ENCODE peak calls at places on chromosomes 11 and 22, in five cellular contexts. One of them, this sample, is unnamed.

GRCh38 chr11:119513806-119514170 is 90.8 kb upstream of the THY1 start:
- DNase-seq in GM12878: no peak
- DNase-seq in K562: no peak
- DNase-seq in A549: no peak
- DNase-seq in HepG2: no peak
- DNase-seq in this sample: no peak

GRCh38 chr11:134052395-134052987 is 16.4 kb upstream of the JAM3 start:
- DNase-seq in GM12878: no peak
- DNase-seq in A549: no peak
- DNase-seq in HepG2: no peak
- DNase-seq in K562: no peak
- DNase-seq in this sample: no peak

GRCh38 chr11:66363805-66364535 is 7.6 kb downstream of the SLC29A2 start:
- DNase-seq in HepG2: no peak
- DNase-seq in GM12878: no peak
- DNase-seq in A549: peak
- DNase-seq in K562: peak
- DNase-seq in this sample: peak

GRCh38 chr11:114928260-114928870 is 250.0 kb downstream of the NXPE2 start:
- DNase-seq in HepG2: no peak
- DNase-seq in K562: no peak
- DNase-seq in A549: no peak
- DNase-seq in GM12878: no peak
- DNase-seq in this sample: no peak

GRCh38 chr11:26947379-26947844 is 46.5 kb upstream of the FIBIN start:
- DNase-seq in A549: peak
- DNase-seq in GM12878: no peak
- DNase-seq in K562: no peak
- DNase-seq in HepG2: no peak
- DNase-seq in this sample: no peak

GRCh38 chr22:37784829-37785495 is 22.8 kb upstream of the GCAT start:
- DNase-seq in HepG2: peak
- DNase-seq in K562: no peak
- DNase-seq in GM12878: no peak
- DNase-seq in A549: no peak
- DNase-seq in this sample: no peak

GRCh38 chr11:69374110-69374981 is 80.4 kb downstream of the MYEOV start:
- DNase-seq in A549: no peak
- DNase-seq in K562: no peak
- DNase-seq in HepG2: no peak
- DNase-seq in GM12878: no peak
- DNase-seq in this sample: no peak

GRCh38 chr11:8206251-8207079 is 37.6 kb upstream of the RIC3 start:
- DNase-seq in HepG2: no peak
- DNase-seq in K562: peak
- DNase-seq in GM12878: no peak
- DNase-seq in A549: no peak
- DNase-seq in this sample: no peak

GRCh38 chr11:73236879-73237278 is 18.8 kb downstream of the P2RY2 start:
- DNase-seq in A549: peak
- DNase-seq in GM12878: no peak
- DNase-seq in HepG2: peak
- DNase-seq in K562: peak
- DNase-seq in this sample: peak

GRCh38 chr11:65524010-65524746 is 705 bp upstream of the SCYL1 start:
- DNase-seq in K562: peak
- DNase-seq in A549: no peak
- DNase-seq in HepG2: no peak
- DNase-seq in GM12878: no peak
- DNase-seq in this sample: no peak

GRCh38 chr11:7098235-7098832 is 9.5 kb downstream of the RBMXL2 start:
- DNase-seq in K562: peak
- DNase-seq in GM12878: peak
- DNase-seq in HepG2: peak
- DNase-seq in A549: peak
- DNase-seq in this sample: no peak

GRCh38 chr22:50656122-50657070 is 16.2 kb upstream of the SHANK3 start:
- DNase-seq in A549: peak
- DNase-seq in GM12878: no peak
- DNase-seq in HepG2: peak
- DNase-seq in K562: no peak
- DNase-seq in this sample: no peak

GRCh38 chr11:118980191-118980881 is 8.8 kb downstream of the FOXR1 start:
- DNase-seq in K562: peak
- DNase-seq in GM12878: no peak
- DNase-seq in A549: no peak
- DNase-seq in HepG2: no peak
- DNase-seq in this sample: peak

GRCh38 chr11:86511086-86511551 is 136.4 kb downstream of the CCDC81 start:
- DNase-seq in K562: no peak
- DNase-seq in HepG2: no peak
- DNase-seq in GM12878: peak
- DNase-seq in A549: peak
- DNase-seq in this sample: no peak

GRCh38 chr11:34174411-34175041 is 69.1 kb downstream of the NAT10 start:
- DNase-seq in K562: peak
- DNase-seq in HepG2: peak
- DNase-seq in A549: peak
- DNase-seq in GM12878: no peak
- DNase-seq in this sample: peak

GRCh38 chr11:83282084-83282716 is 4.0 kb downstream of the CCDC90B start:
- DNase-seq in K562: no peak
- DNase-seq in GM12878: no peak
- DNase-seq in A549: no peak
- DNase-seq in HepG2: no peak
- DNase-seq in this sample: no peak

GRCh38 chr22:26894766-26895485 is 237.5 kb downstream of the MIAT start:
- DNase-seq in K562: no peak
- DNase-seq in HepG2: peak
- DNase-seq in GM12878: no peak
- DNase-seq in A549: peak
- DNase-seq in this sample: no peak

GRCh38 chr11:73783483-73784020 is 4.1 kb upstream of the MRPL48 start:
- DNase-seq in A549: no peak
- DNase-seq in HepG2: peak
- DNase-seq in GM12878: no peak
- DNase-seq in K562: no peak
- DNase-seq in this sample: no peak

GRCh38 chr11:105142167-105142566 is 2.6 kb upstream of the CARD18 start:
- DNase-seq in K562: no peak
- DNase-seq in GM12878: no peak
- DNase-seq in HepG2: no peak
- DNase-seq in A549: no peak
- DNase-seq in this sample: no peak

GRCh38 chr11:117483372-117483771 is 155.7 kb downstream of the CEP164 start:
- DNase-seq in HepG2: no peak
- DNase-seq in GM12878: no peak
- DNase-seq in A549: no peak
- DNase-seq in K562: no peak
- DNase-seq in this sample: no peak

GRCh38 chr11:117481885-117482284 is 154.2 kb downstream of the CEP164 start:
- DNase-seq in A549: no peak
- DNase-seq in K562: no peak
- DNase-seq in HepG2: no peak
- DNase-seq in GM12878: no peak
- DNase-seq in this sample: no peak

GRCh38 chr11:117482881-117483280 is 155.2 kb downstream of the CEP164 start:
- DNase-seq in A549: no peak
- DNase-seq in K562: no peak
- DNase-seq in HepG2: no peak
- DNase-seq in GM12878: no peak
- DNase-seq in this sample: no peak

GRCh38 chr11:117486059-117486458 is 158.4 kb downstream of the CEP164 start:
- DNase-seq in A549: no peak
- DNase-seq in K562: no peak
- DNase-seq in GM12878: no peak
- DNase-seq in HepG2: no peak
- DNase-seq in this sample: no peak

DNA sequence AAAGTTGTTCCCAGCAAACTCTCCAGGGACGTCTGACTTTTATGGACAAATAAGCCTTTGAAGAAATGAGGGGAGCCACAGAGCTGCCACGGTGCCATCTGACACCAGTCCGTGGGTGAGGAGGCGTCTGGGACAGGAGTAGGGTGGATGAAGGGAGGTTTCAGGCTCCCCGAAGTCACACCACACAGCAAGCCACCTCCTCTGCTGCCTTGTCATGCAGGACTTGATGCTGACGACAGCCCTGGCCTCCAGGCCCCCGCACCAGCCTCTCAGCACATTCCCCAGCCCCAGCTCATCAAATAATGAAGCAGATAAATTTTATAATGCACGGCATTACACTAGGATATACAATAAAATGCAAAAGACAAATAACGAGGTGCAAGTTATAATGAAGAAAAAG is 156.5 kb downstream of the CEP164 start:
- DNase-seq in K562: no peak
- DNase-seq in HepG2: no peak
- DNase-seq in A549: no peak
- DNase-seq in GM12878: no peak
- DNase-seq in this sample: no peak
- TF ChIP-seq USF2 in K562: no peak
- TF ChIP-seq USF2 in HepG2: no peak
- TF ChIP-seq USF2 in A549: no peak
- TF ChIP-seq USF2 in GM12878: no peak
- TF ChIP-seq USF2 in this sample: no peak

DNA sequence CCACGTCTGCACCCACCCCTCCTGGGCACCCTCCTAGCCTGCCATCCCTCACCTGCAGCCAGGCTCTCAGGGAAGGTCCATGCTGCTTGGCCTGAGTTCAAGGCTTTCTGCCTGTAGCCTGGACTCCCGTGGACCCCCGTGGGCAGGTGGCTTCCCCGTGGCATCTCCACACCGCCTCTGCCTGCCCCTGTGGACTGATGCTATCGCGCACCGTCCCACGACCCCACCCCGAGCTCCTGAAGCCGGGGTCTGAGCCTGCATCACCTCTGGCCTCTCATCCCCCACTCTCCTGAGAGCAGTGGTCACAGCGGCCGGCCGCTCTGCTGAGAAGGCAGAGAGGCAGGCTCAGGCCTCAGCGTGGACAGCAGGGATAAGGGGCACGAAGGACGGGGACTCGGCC is 4.5 kb downstream of the IFITM5 start:
- DNase-seq in GM12878: no peak
- DNase-seq in K562: no peak
- DNase-seq in HepG2: no peak
- DNase-seq in A549: no peak
- DNase-seq in this sample: no peak
- TF ChIP-seq ESRRA in GM12878: no peak
- TF ChIP-seq ESRRA in K562: no peak
- TF ChIP-seq ESRRA in HepG2: no peak
- TF ChIP-seq ESRRA in A549: no peak
- TF ChIP-seq ESRRA in this sample: no peak

GRCh38 chr11:111604392-111605009 is 2.3 kb downstream of the SIK2 start:
- DNase-seq in K562: peak
- DNase-seq in GM12878: peak
- DNase-seq in HepG2: peak
- DNase-seq in A549: peak
- DNase-seq in this sample: no peak
- TF ChIP-seq USF2 in K562: no peak
- TF ChIP-seq USF2 in GM12878: no peak
- TF ChIP-seq USF2 in HepG2: no peak
- TF ChIP-seq USF2 in A549: no peak
- TF ChIP-seq USF2 in this sample: no peak

GRCh38 chr11:19453893-19454292 is 213.1 kb upstream of the E2F8 start:
- DNase-seq in K562: no peak
- DNase-seq in GM12878: no peak
- DNase-seq in HepG2: no peak
- DNase-seq in A549: peak
- DNase-seq in this sample: no peak
- TF ChIP-seq ESRRA in K562: no peak
- TF ChIP-seq ESRRA in GM12878: no peak
- TF ChIP-seq ESRRA in HepG2: no peak
- TF ChIP-seq ESRRA in A549: no peak
- TF ChIP-seq ESRRA in this sample: no peak

DNA sequence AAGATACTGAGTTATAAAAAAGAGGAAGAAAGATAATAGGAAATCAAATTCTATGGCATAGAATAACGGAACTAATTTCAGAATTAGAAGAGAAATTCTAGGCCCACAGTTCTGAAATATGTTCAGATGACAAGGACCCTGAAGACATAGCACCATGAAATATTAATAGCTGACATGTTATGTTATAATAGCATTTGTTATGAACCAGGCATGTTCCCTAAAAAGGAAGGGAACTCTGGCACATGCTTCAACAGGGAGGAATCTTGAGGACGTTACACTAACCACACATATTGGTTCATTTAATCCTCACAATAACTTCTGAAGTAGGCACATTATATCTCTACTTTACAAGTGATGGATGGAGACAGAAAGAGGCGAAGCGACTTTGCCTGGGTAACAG is 32.7 kb downstream of the PRDM10 start:
- DNase-seq in K562: no peak
- DNase-seq in GM12878: no peak
- DNase-seq in HepG2: no peak
- DNase-seq in A549: no peak
- DNase-seq in this sample: no peak
- TF ChIP-seq USF2 in K562: no peak
- TF ChIP-seq USF2 in GM12878: no peak
- TF ChIP-seq USF2 in HepG2: no peak
- TF ChIP-seq USF2 in A549: no peak
- TF ChIP-seq USF2 in this sample: no peak

GRCh38 chr11:44176541-44177213 is 81.2 kb downstream of the EXT2 start:
- DNase-seq in A549: no peak
- DNase-seq in GM12878: no peak
- DNase-seq in K562: no peak
- DNase-seq in HepG2: no peak
- DNase-seq in this sample: no peak

GRCh38 chr11:44180107-44180506 is 84.6 kb downstream of the EXT2 start:
- DNase-seq in HepG2: no peak
- DNase-seq in K562: no peak
- DNase-seq in A549: no peak
- DNase-seq in GM12878: no peak
- DNase-seq in this sample: no peak

GRCh38 chr11:44177905-44178304 is 82.4 kb downstream of the EXT2 start:
- DNase-seq in HepG2: no peak
- DNase-seq in GM12878: no peak
- DNase-seq in K562: no peak
- DNase-seq in A549: no peak
- DNase-seq in this sample: no peak

GRCh38 chr11:44179173-44179572 is 83.7 kb downstream of the EXT2 start:
- DNase-seq in A549: no peak
- DNase-seq in K562: no peak
- DNase-seq in GM12878: no peak
- DNase-seq in HepG2: no peak
- DNase-seq in this sample: no peak

GRCh38 chr11:44178381-44178780 is 82.9 kb downstream of the EXT2 start:
- DNase-seq in HepG2: no peak
- DNase-seq in K562: no peak
- DNase-seq in A549: no peak
- DNase-seq in GM12878: no peak
- DNase-seq in this sample: no peak
- TF ChIP-seq ESRRA in HepG2: no peak
- TF ChIP-seq ESRRA in K562: no peak
- TF ChIP-seq ESRRA in A549: no peak
- TF ChIP-seq ESRRA in GM12878: no peak
- TF ChIP-seq ESRRA in this sample: no peak

GRCh38 chr22:46514592-46515207 is 22.7 kb downstream of the CELSR1 start:
- DNase-seq in K562: no peak
- DNase-seq in A549: peak
- DNase-seq in GM12878: no peak
- DNase-seq in HepG2: no peak
- DNase-seq in this sample: no peak
- TF ChIP-seq USF2 in K562: no peak
- TF ChIP-seq USF2 in A549: no peak
- TF ChIP-seq USF2 in GM12878: no peak
- TF ChIP-seq USF2 in HepG2: no peak
- TF ChIP-seq USF2 in this sample: no peak